ENCODE peak calls at places on chromosome 17, in ten cellular contexts. W is endothelial cell of umbilical vein, O is prostate gland, E is suprapubic skin, T is spleen, F is HepG2, N is GM12892, I is stomach, K is upper lobe of left lung, U is breast epithelium. M is an unnamed sample.

GRCh38 chr17:30519707-30520106 is 42.5 kb downstream of the GOSR1 start:
- DNase-seq in N (no peak), T (no peak), O (no peak), W (peak), I (no peak), E (no peak), K (no peak), F (no peak), U (no peak), M (no peak)

GRCh38 chr17:8946476-8946875 is 19.0 kb downstream of the PIK3R5 start:
- DNase-seq in I (no peak), W (no peak), E (peak), N (no peak), F (no peak), K (no peak), T (no peak), U (no peak), O (no peak), M (no peak)

GRCh38 chr17:28827672-28828071 is 14.9 kb downstream of the FAM222B start:
- DNase-seq in I (no peak), T (no peak), K (no peak), N (no peak), F (no peak), W (no peak), O (no peak), U (no peak), E (no peak), M (no peak)

GRCh38 chr17:51435641-51436091 is 175.3 kb downstream of the UTP18 start:
- DNase-seq in U (no peak), T (no peak), O (peak), W (peak), I (peak), K (peak), N (no peak), E (no peak), F (peak), M (peak)

GRCh38 chr17:20992416-20992815 is 50.4 kb downstream of the USP22 start:
- DNase-seq in I (no peak), F (no peak), W (no peak), O (no peak), E (peak), K (no peak), U (peak), T (peak), N (no peak), M (no peak)

GRCh38 chr17:17751489-17751995 is 70.3 kb downstream of the RAI1 start:
- DNase-seq in I (no peak), E (no peak), U (no peak), T (no peak), N (no peak), W (peak), K (no peak), O (no peak), F (no peak), M (no peak)

GRCh38 chr17:7114875-7115614 is 423 bp upstream of the ASGR2 start:
- DNase-seq in T (peak), F (peak), I (no peak), W (no peak), K (no peak), O (no peak), U (no peak), E (no peak), N (no peak), M (no peak)

GRCh38 chr17:62067165-62068145 is 2.4 kb upstream of the MED13 start:
- DNase-seq in I (no peak), K (no peak), E (no peak), W (no peak), N (no peak), F (no peak), T (no peak), O (no peak), U (no peak), M (no peak)

GRCh38 chr17:64506576-64507417 is at the start of gene CEP95:
- DNase-seq in E (peak), O (peak), K (peak), I (peak), F (peak), W (peak), N (peak), T (peak), U (peak), M (peak)

GRCh38 chr17:2362016-2362415 is 24.7 kb downstream of the SGSM2 start:
- DNase-seq in I (no peak), O (no peak), U (no peak), N (no peak), W (no peak), K (no peak), F (no peak), E (no peak), T (no peak), M (no peak)

GRCh38 chr17:50199651-50200446 is 1.6 kb downstream of the COL1A1 start:
- DNase-seq in E (peak), F (peak), T (peak), U (peak), N (peak), O (peak), W (peak), K (peak), I (peak), M (peak)

GRCh38 chr17:80760501-80760900 is 215.9 kb downstream of the RPTOR start:
- DNase-seq in W (peak), O (peak), F (no peak), E (no peak), U (peak), T (peak), K (peak), N (no peak), I (peak), M (no peak)

GRCh38 chr17:73393962-73394361 is 82.2 kb upstream of the CDC42EP4 start:
- DNase-seq in E (no peak), T (peak), O (no peak), N (no peak), U (no peak), F (peak), K (no peak), W (no peak), I (no peak), M (no peak)

GRCh38 chr17:55587608-55588139 is 76.4 kb upstream of the SMIM36 start:
- DNase-seq in U (no peak), F (no peak), I (no peak), N (no peak), O (no peak), W (no peak), T (no peak), E (peak), K (no peak), M (no peak)

GRCh38 chr17:10558049-10558448 is 8.6 kb upstream of the MYH2 start:
- DNase-seq in I (no peak), N (no peak), W (no peak), K (no peak), O (no peak), T (no peak), U (no peak), E (no peak), F (no peak), M (no peak)

GRCh38 chr17:48996696-48997102 is 486 bp upstream of the IGF2BP1 start:
- DNase-seq in T (no peak), I (no peak), F (no peak), K (no peak), U (no peak), W (no peak), E (no peak), O (no peak), N (no peak), M (no peak)

GRCh38 chr17:21528031-21528684 is 152.0 kb downstream of the KCNJ12 start:
- DNase-seq in I (no peak), O (no peak), U (no peak), E (no peak), N (no peak), T (no peak), W (no peak), F (no peak), K (no peak), M (no peak)

GRCh38 chr17:17520599-17521232 is 24.5 kb upstream of the RASD1 start:
- DNase-seq in N (no peak), F (no peak), T (no peak), O (no peak), U (no peak), K (no peak), W (no peak), E (no peak), I (no peak), M (no peak)

GRCh38 chr17:46853896-46854444 is 2.6 kb downstream of the WNT9B start:
- DNase-seq in W (no peak), T (peak), I (no peak), O (no peak), U (no peak), E (no peak), F (no peak), K (no peak), N (no peak), M (no peak)

GRCh38 chr17:18158022-18158600 is 25.5 kb upstream of the ALKBH5 start:
- DNase-seq in I (peak), U (peak), W (peak), F (no peak), N (peak), E (peak), K (peak), T (peak), O (peak), M (peak)

GRCh38 chr17:60421273-60422161 is 772 bp upstream of the CHCT1 start:
- DNase-seq in F (peak), N (peak), O (peak), T (peak), E (peak), I (peak), K (peak), U (peak), W (peak), M (peak)

GRCh38 chr17:16363749-16364536 is 10.7 kb upstream of the CENPV start:
- DNase-seq in N (peak), W (peak), I (peak), U (peak), F (peak), E (peak), K (peak), T (peak), O (peak), M (peak)

GRCh38 chr17:3659541-3660111 is 8.8 kb downstream of the TAX1BP3 start:
- DNase-seq in E (peak), T (no peak), I (peak), K (no peak), O (peak), F (no peak), U (peak), W (no peak), N (no peak), M (no peak)

GRCh38 chr17:75785016-75785769 is 587 bp downstream of the UNK start:
- DNase-seq in W (no peak), T (peak), F (peak), E (peak), K (peak), O (peak), U (peak), N (no peak), I (peak), M (no peak)
- TF ChIP-seq POLR2A in W (peak), T (peak), F (peak), E (no peak), K (peak), O (peak), U (no peak), N (peak), I (no peak), M (peak)

GRCh38 chr17:78343433-78344201 is 16.3 kb downstream of the SOCS3 start:
- DNase-seq in N (peak), K (peak), O (no peak), I (peak), W (no peak), T (peak), U (no peak), F (no peak), E (no peak), M (no peak)
- TF ChIP-seq POLR2AphosphoS5 in N (no peak), K (peak), O (no peak), I (no peak), W (no peak), T (peak), U (no peak), F (no peak), E (no peak), M (no peak)

GRCh38 chr17:4937553-4937952 is 2.3 kb downstream of the SLC25A11 start:
- DNase-seq in E (no peak), N (no peak), U (no peak), K (no peak), W (no peak), I (no peak), O (no peak), T (peak), F (no peak), M (no peak)
- TF ChIP-seq POLR2A in E (no peak), N (no peak), U (no peak), K (no peak), W (no peak), I (no peak), O (no peak), T (no peak), F (no peak), M (no peak)

GRCh38 chr17:36598951-36599401 is 2.4 kb upstream of the MRM1 start:
- DNase-seq in K (no peak), N (no peak), U (no peak), F (no peak), W (no peak), I (no peak), O (no peak), E (no peak), T (no peak), M (no peak)
- TF ChIP-seq POLR2AphosphoS5 in K (no peak), N (no peak), U (no peak), F (no peak), W (no peak), I (no peak), O (no peak), E (no peak), T (no peak), M (no peak)

GRCh38 chr17:44171931-44172455 is 1.5 kb downstream of the ASB16 start:
- DNase-seq in F (no peak), I (no peak), E (no peak), W (no peak), O (no peak), K (no peak), U (no peak), N (no peak), T (no peak), M (no peak)
- TF ChIP-seq POLR2A in F (no peak), I (no peak), E (no peak), W (no peak), O (no peak), K (no peak), U (no peak), N (no peak), T (no peak), M (peak)

GRCh38 chr17:38868968-38869646 is 751 bp upstream of the LASP1 start:
- DNase-seq in E (peak), N (no peak), T (peak), U (peak), W (peak), I (peak), F (peak), O (peak), K (peak), M (no peak)
- TF ChIP-seq POLR2AphosphoS5 in E (peak), N (peak), T (peak), U (peak), W (no peak), I (no peak), F (peak), O (peak), K (peak), M (peak)

GRCh38 chr17:42275527-42276358 is 448 bp downstream of the STAT5B start:
- DNase-seq in E (no peak), U (peak), I (no peak), K (peak), T (peak), O (no peak), N (no peak), F (no peak), W (peak), M (peak)

GRCh38 chr17:42276359-42276608 is at the start of gene STAT5B:
- DNase-seq in E (no peak), T (peak), F (no peak), U (peak), W (peak), K (peak), O (peak), I (peak), N (peak), M (peak)

GRCh38 chr17:42274812-42275526 is 1.2 kb downstream of the STAT5B start:
- DNase-seq in N (no peak), E (no peak), I (no peak), O (no peak), T (no peak), U (no peak), W (no peak), K (peak), F (no peak), M (no peak)

GRCh38 chr17:42277342-42277712 is 1.1 kb upstream of the STAT5B start:
- DNase-seq in O (no peak), K (peak), E (no peak), F (no peak), N (no peak), W (no peak), T (no peak), I (no peak), U (peak), M (no peak)

DNA sequence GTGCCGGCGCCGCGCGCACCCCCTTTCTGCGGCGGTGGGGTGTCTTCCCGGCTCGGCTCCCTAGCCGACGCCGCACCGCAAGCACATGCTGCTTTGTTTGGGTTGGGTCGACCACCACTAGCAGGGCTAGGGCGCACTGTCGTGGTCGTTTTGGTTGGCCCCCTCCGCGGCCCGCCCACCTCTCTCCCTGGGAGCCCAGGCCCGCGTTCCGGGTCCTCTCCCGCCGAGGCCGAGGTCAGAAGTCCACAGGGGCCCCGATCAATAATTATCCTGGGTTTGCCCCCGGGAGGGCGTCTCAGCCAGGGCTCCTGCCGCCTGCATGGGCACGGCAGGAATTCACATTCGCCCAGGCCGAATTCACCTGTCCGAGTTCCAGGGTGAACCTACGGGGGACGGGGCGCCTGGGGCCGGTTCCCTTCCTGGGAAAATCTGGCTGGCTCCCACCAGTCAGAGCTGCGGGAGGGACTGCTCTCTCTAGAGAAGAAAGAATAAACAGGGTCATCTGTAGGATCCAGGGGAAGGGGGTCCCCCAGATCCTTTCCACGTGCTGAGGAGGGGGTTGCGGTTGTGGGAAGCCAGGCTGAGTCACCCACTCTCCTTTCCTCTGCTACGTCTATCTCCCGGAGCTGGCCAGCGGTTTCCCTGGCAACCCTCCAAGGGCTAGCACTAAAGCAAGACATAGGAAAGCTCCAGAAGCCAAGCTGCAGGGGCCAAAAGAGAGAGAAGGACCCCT is 584 bp upstream of the STAT5B start:
- DNase-seq in N (no peak), U (peak), T (peak), W (peak), O (no peak), K (peak), I (peak), E (peak), F (peak), M (no peak)
- TF ChIP-seq POLR2A in N (no peak), U (no peak), T (peak), W (no peak), O (no peak), K (peak), I (no peak), E (no peak), F (peak), M (peak)